ENCODE peak calls at places on chromosomes 6 and 20, in seven cellular contexts. W is sciatic nerve; T is dorsolateral prefrontal cortex; B is stimulated activated CD8-positive, alpha-beta memory T cell treated with anti-CD3 and anti-CD28 coated beads, Interleukin-4, amount 100 ng/mL, for 24 hours; R is nephron progenitor cell; Y is T-helper 17 cell; N is B cell. K is an unnamed sample.

GRCh38 chr20:50098259-50098658 is 14.7 kb downstream of the UBE2V1 start:
- DNase-seq in T (no peak), N (no peak), R (no peak), B (no peak), Y (no peak), W (no peak), K (no peak)

GRCh38 chr6:803191-803977 is 110.4 kb upstream of the EXOC2 start:
- DNase-seq in Y (no peak), N (no peak), T (no peak), B (no peak), W (no peak), R (no peak), K (no peak)

GRCh38 chr6:63307581-63308246 is 12.1 kb downstream of the LGSN start:
- DNase-seq in Y (no peak), N (no peak), T (no peak), R (no peak), B (no peak), W (no peak), K (no peak)

GRCh38 chr6:68834561-68834960 is 199.5 kb downstream of the ADGRB3 start:
- DNase-seq in R (no peak), B (no peak), W (no peak), N (no peak), T (no peak), Y (no peak), K (no peak)

GRCh38 chr6:106114492-106114891 is 28.4 kb downstream of the PRDM1 start:
- DNase-seq in N (no peak), B (peak), W (no peak), Y (peak), T (no peak), R (no peak), K (no peak)

GRCh38 chr6:160167547-160168391 is 46.2 kb downstream of the SLC22A1 start:
- DNase-seq in N (no peak), Y (no peak), W (no peak), T (no peak), R (peak), B (no peak), K (no peak)

GRCh38 chr6:159254186-159254585 is 85.0 kb downstream of the FNDC1 start:
- DNase-seq in Y (no peak), T (no peak), R (no peak), N (no peak), W (no peak), B (no peak), K (no peak)

GRCh38 chr6:65531545-65531944 is 175.5 kb downstream of the EYS start:
- DNase-seq in N (no peak), Y (no peak), R (no peak), B (no peak), W (no peak), T (no peak), K (no peak)

GRCh38 chr6:136783495-136784270 is 8.6 kb downstream of the MAP3K5 start:
- DNase-seq in Y (no peak), W (no peak), B (no peak), R (no peak), T (no peak), N (peak), K (no peak)